ENCODE peak calls at places on chromosomes 4 and X, in six cellular contexts. One of them, this sample, is unnamed.

GRCh38 chr4:78659264-78659663 is 107.7 kb downstream of the ANXA3 start:
- DNase-seq in psoas muscle: no peak
- DNase-seq in breast epithelium: no peak
- DNase-seq in AG10803: peak; percentile 62
- DNase-seq in lower lobe of right lung: no peak
- DNase-seq in fibroblast of pulmonary artery: peak; percentile 71
- DNase-seq in this sample: no peak

GRCh38 chrX:42615161-42615563 is 162.8 kb downstream of the PPP1R2C start:
- DNase-seq in breast epithelium: no peak
- DNase-seq in fibroblast of pulmonary artery: peak; percentile 5
- DNase-seq in AG10803: no peak
- DNase-seq in psoas muscle: no peak
- DNase-seq in lower lobe of right lung: no peak
- DNase-seq in this sample: peak; percentile 14

GRCh38 chr4:73822389-73822788 is 14.1 kb upstream of the CXCL6 start:
- DNase-seq in fibroblast of pulmonary artery: no peak
- DNase-seq in psoas muscle: no peak
- DNase-seq in lower lobe of right lung: no peak
- DNase-seq in AG10803: no peak
- DNase-seq in breast epithelium: no peak
- DNase-seq in this sample: peak; percentile 56

GRCh38 chr4:151540728-151541437 is 131.9 kb downstream of the FHIP1A start:
- DNase-seq in breast epithelium: no peak
- DNase-seq in psoas muscle: no peak
- DNase-seq in AG10803: peak; percentile 52
- DNase-seq in fibroblast of pulmonary artery: peak; percentile 93
- DNase-seq in lower lobe of right lung: no peak
- DNase-seq in this sample: peak; percentile 100

GRCh38 chr4:112604590-112604989 is 32.1 kb downstream of the ZGRF1 start:
- DNase-seq in fibroblast of pulmonary artery: peak; percentile 76
- DNase-seq in lower lobe of right lung: no peak
- DNase-seq in breast epithelium: no peak
- DNase-seq in AG10803: peak; percentile 63
- DNase-seq in psoas muscle: no peak
- DNase-seq in this sample: peak; percentile 68

GRCh38 chrX:131308980-131309379 is 19.9 kb upstream of the IGSF1 start:
- DNase-seq in AG10803: no peak
- DNase-seq in psoas muscle: no peak
- DNase-seq in lower lobe of right lung: no peak
- DNase-seq in fibroblast of pulmonary artery: no peak
- DNase-seq in breast epithelium: no peak
- DNase-seq in this sample: no peak

GRCh38 chr4:89055157-89056080 is 1.6 kb downstream of the FAM13A start:
- DNase-seq in breast epithelium: no peak
- DNase-seq in AG10803: no peak
- DNase-seq in psoas muscle: no peak
- DNase-seq in lower lobe of right lung: no peak
- DNase-seq in fibroblast of pulmonary artery: no peak
- DNase-seq in this sample: peak; percentile 12

GRCh38 chr4:174154455-174154854 is 129.0 kb downstream of the FBXO8 start:
- DNase-seq in psoas muscle: no peak
- DNase-seq in AG10803: peak; percentile 42
- DNase-seq in lower lobe of right lung: no peak
- DNase-seq in fibroblast of pulmonary artery: peak; percentile 74
- DNase-seq in breast epithelium: no peak
- DNase-seq in this sample: peak; percentile 65

GRCh38 chrX:4932790-4933189 is 1219.3 kb upstream of the PRKX start:
- DNase-seq in psoas muscle: no peak
- DNase-seq in AG10803: no peak
- DNase-seq in lower lobe of right lung: no peak
- DNase-seq in breast epithelium: no peak
- DNase-seq in fibroblast of pulmonary artery: no peak
- DNase-seq in this sample: peak; percentile 34

DNA sequence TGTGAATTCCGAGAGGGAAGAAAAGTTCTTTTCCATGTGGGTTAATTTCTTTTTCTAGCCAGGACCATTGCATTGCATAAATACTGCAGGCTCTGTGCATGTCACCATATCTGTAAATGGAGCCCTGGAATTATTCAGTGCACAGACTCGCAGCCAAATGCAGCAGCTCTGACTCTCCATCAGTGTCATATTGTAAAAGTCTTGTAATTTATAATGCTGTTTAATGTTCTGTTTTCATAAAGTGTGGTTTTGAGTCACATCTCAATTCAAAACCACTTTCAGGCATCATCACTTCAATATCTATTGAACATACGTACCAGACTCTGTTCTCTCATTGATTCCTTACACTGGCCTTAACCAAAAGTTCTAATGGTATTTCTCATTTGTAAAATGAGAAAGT is 193.9 kb upstream of the RPL34 start:
- DNase-seq in lower lobe of right lung: no peak
- DNase-seq in psoas muscle: no peak
- DNase-seq in breast epithelium: no peak
- DNase-seq in AG10803: peak; percentile 24
- DNase-seq in fibroblast of pulmonary artery: no peak
- DNase-seq in this sample: no peak
- H3K4me3 ChIP-seq in lower lobe of right lung: no peak overlapping the region
- H3K4me3 ChIP-seq in psoas muscle: no peak overlapping the region
- H3K4me3 ChIP-seq in breast epithelium: no peak overlapping the region
- H3K4me3 ChIP-seq in AG10803: no peak overlapping the region
- H3K4me3 ChIP-seq in fibroblast of pulmonary artery: no peak overlapping the region
- H3K4me3 ChIP-seq in this sample: no peak overlapping the region

DNA sequence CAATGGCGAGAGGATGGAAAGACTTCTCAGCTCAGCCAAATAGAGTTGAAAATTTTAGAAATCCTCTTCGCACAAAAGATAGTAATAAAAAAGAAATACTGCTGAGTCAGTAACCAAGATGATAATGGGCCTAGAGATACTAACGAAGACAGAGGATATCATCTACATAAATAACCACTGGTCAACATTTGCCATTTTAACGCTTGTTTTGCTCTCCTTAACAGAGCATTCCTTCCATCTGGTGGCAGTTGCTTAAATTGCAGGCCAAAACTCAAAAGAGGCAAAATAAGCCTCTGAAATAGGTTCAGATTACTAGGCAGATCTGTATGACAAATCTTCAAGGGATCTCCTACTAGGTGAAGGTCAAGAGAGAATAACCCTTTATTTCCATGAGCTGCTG is 51.7 kb upstream of the MCF2 start:
- DNase-seq in fibroblast of pulmonary artery: peak; percentile 42
- DNase-seq in breast epithelium: no peak
- DNase-seq in psoas muscle: no peak
- DNase-seq in AG10803: peak; percentile 26
- DNase-seq in lower lobe of right lung: no peak
- DNase-seq in this sample: peak; percentile 21
- TF ChIP-seq CTCF in fibroblast of pulmonary artery: peak; percentile 48
- TF ChIP-seq CTCF in breast epithelium: no peak
- TF ChIP-seq CTCF in psoas muscle: peak; percentile 18
- TF ChIP-seq CTCF in AG10803: peak; percentile 60
- TF ChIP-seq CTCF in lower lobe of right lung: no peak
- TF ChIP-seq CTCF in this sample: peak; percentile 55

GRCh38 chr4:57068237-57068981 is 41.8 kb downstream of the IGFBP7 start:
- DNase-seq in AG10803: no peak
- DNase-seq in fibroblast of pulmonary artery: no peak
- DNase-seq in psoas muscle: no peak
- DNase-seq in breast epithelium: no peak
- DNase-seq in lower lobe of right lung: no peak
- DNase-seq in this sample: no peak

GRCh38 chr4:57064811-57065711 is 45.1 kb downstream of the IGFBP7 start:
- DNase-seq in breast epithelium: no peak
- DNase-seq in fibroblast of pulmonary artery: peak; percentile 91
- DNase-seq in lower lobe of right lung: no peak
- DNase-seq in AG10803: peak; percentile 78
- DNase-seq in psoas muscle: peak; percentile 74
- DNase-seq in this sample: peak; percentile 58

GRCh38 chr4:57063518-57063917 is 46.7 kb downstream of the IGFBP7 start:
- DNase-seq in breast epithelium: no peak
- DNase-seq in AG10803: no peak
- DNase-seq in psoas muscle: no peak
- DNase-seq in lower lobe of right lung: no peak
- DNase-seq in fibroblast of pulmonary artery: no peak
- DNase-seq in this sample: no peak

GRCh38 chr4:57064120-57064519 is 46.1 kb downstream of the IGFBP7 start:
- DNase-seq in lower lobe of right lung: no peak
- DNase-seq in psoas muscle: no peak
- DNase-seq in fibroblast of pulmonary artery: no peak
- DNase-seq in AG10803: no peak
- DNase-seq in breast epithelium: no peak
- DNase-seq in this sample: peak; percentile 34

DNA sequence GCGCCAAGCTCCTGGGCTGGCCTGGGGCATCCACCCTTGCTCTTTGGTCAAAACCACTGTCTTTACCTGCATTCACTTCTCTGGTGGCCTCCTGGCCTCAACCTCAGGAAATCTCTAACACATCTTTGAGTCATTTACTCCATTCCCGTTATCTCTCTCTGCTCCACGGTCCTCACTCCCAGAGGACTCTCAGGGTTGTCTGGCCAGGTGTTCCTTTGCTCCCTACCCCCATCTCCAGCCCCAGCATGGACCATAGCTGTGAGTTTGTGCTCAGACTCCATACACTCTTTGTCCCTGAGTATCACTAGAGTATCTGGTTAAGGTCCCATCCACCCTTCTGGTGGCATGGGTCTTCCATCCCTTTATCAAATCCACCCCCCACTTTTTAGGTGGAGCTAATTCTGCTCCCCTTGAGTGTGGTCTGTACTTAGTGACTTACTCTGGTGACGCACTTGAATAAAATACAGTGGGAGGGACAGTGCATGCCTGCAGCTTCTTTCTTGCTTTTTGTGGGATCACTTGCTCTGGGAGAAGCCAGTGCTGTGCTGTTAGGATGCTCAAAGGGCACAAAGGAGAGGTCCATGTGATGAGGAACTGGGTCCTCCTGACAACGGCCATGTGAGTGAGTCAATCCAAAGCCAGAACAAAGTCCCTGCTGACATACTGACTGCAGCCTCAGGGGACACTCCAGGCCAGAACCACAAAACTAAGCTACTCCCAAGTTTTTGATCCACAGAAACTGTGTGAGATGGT is 44.3 kb downstream of the IGFBP7 start:
- DNase-seq in fibroblast of pulmonary artery: no peak
- DNase-seq in breast epithelium: no peak
- DNase-seq in AG10803: no peak
- DNase-seq in lower lobe of right lung: no peak
- DNase-seq in psoas muscle: no peak
- DNase-seq in this sample: no peak
- H3K4me3 ChIP-seq in fibroblast of pulmonary artery: peak overlapping the region; percentile 19
- H3K4me3 ChIP-seq in breast epithelium: no peak overlapping the region
- H3K4me3 ChIP-seq in AG10803: no peak overlapping the region
- H3K4me3 ChIP-seq in lower lobe of right lung: no peak overlapping the region
- H3K4me3 ChIP-seq in psoas muscle: no peak overlapping the region
- H3K4me3 ChIP-seq in this sample: no peak overlapping the region

DNA sequence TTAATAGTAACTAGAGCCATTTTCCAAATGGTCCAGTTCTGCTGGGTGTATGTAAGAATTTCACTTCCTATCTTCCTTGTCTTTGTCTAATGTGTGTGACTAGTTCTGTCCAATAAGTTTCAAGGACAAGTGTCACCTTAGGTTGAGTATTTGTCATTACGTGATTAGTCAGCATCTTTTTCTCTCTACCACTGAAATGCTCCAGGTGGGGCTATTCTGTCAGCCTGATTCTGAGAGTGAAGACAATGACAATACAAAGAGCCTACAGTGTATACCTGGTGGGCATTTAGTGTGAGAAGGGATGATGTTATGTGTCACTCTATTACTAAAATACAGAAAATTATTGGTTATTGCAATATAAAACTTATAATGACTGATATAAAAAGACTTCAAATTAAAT is 876.3 kb downstream of the C4orf33 start:
- DNase-seq in AG10803: no peak
- DNase-seq in lower lobe of right lung: no peak
- DNase-seq in psoas muscle: no peak
- DNase-seq in fibroblast of pulmonary artery: no peak
- DNase-seq in breast epithelium: no peak
- DNase-seq in this sample: no peak
- TF ChIP-seq CTCF in AG10803: no peak
- TF ChIP-seq CTCF in lower lobe of right lung: no peak
- TF ChIP-seq CTCF in psoas muscle: no peak
- TF ChIP-seq CTCF in fibroblast of pulmonary artery: no peak
- TF ChIP-seq CTCF in breast epithelium: no peak
- TF ChIP-seq CTCF in this sample: no peak

GRCh38 chr4:30330894-30331652 is 389.1 kb upstream of the PCDH7 start:
- DNase-seq in breast epithelium: no peak
- DNase-seq in fibroblast of pulmonary artery: no peak
- DNase-seq in AG10803: no peak
- DNase-seq in lower lobe of right lung: no peak
- DNase-seq in psoas muscle: no peak
- DNase-seq in this sample: no peak
- H3K4me3 ChIP-seq in breast epithelium: no peak overlapping the region
- H3K4me3 ChIP-seq in fibroblast of pulmonary artery: no peak overlapping the region
- H3K4me3 ChIP-seq in AG10803: no peak overlapping the region
- H3K4me3 ChIP-seq in lower lobe of right lung: no peak overlapping the region
- H3K4me3 ChIP-seq in psoas muscle: no peak overlapping the region
- H3K4me3 ChIP-seq in this sample: no peak overlapping the region

GRCh38 chr4:70839537-70840093 is at the start of gene GRSF1:
- DNase-seq in lower lobe of right lung: peak; percentile 97
- DNase-seq in breast epithelium: peak; percentile 91
- DNase-seq in AG10803: peak; percentile 91
- DNase-seq in psoas muscle: peak; percentile 97
- DNase-seq in fibroblast of pulmonary artery: peak; percentile 95
- DNase-seq in this sample: peak; percentile 96
- TF ChIP-seq CTCF in lower lobe of right lung: no peak
- TF ChIP-seq CTCF in breast epithelium: no peak
- TF ChIP-seq CTCF in AG10803: no peak
- TF ChIP-seq CTCF in psoas muscle: peak; percentile 21
- TF ChIP-seq CTCF in fibroblast of pulmonary artery: no peak
- TF ChIP-seq CTCF in this sample: no peak

DNA sequence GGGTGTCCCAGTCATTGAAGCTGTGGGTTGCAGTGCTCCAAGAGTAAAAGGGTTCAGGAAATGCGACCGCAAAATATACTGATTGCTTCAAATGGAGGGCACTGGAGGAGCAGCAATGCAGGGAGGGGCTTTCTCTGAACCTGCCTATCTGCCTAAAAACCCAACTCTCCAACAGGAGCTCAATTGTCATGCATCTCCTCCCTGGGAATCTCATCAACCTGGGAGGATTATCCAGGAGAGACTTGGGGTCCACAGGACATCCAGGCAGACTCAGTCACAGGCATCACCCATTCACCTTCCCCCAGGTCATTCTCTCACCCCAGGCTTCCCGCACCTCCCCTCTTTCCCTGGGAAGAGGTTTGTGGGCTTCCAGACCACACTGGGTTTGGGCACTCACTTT is 38.2 kb upstream of the TLR3 start:
- DNase-seq in psoas muscle: no peak
- DNase-seq in fibroblast of pulmonary artery: no peak
- DNase-seq in lower lobe of right lung: no peak
- DNase-seq in AG10803: no peak
- DNase-seq in breast epithelium: no peak
- DNase-seq in this sample: no peak
- H3K4me3 ChIP-seq in psoas muscle: no peak overlapping the region
- H3K4me3 ChIP-seq in fibroblast of pulmonary artery: peak overlapping the region; percentile 32
- H3K4me3 ChIP-seq in lower lobe of right lung: no peak overlapping the region
- H3K4me3 ChIP-seq in AG10803: no peak overlapping the region
- H3K4me3 ChIP-seq in breast epithelium: no peak overlapping the region
- H3K4me3 ChIP-seq in this sample: no peak overlapping the region

GRCh38 chr4:110508827-110509446 is 33.0 kb downstream of the ENPEP start:
- DNase-seq in psoas muscle: no peak
- DNase-seq in AG10803: peak; percentile 46
- DNase-seq in fibroblast of pulmonary artery: peak; percentile 65
- DNase-seq in lower lobe of right lung: no peak
- DNase-seq in breast epithelium: no peak
- DNase-seq in this sample: peak; percentile 55
- TF ChIP-seq CTCF in psoas muscle: peak; percentile 34
- TF ChIP-seq CTCF in AG10803: peak; percentile 70
- TF ChIP-seq CTCF in fibroblast of pulmonary artery: peak; percentile 52
- TF ChIP-seq CTCF in lower lobe of right lung: no peak
- TF ChIP-seq CTCF in breast epithelium: no peak
- TF ChIP-seq CTCF in this sample: peak; percentile 44

GRCh38 chrX:40008841-40009461 is 88.8 kb downstream of the BCOR start:
- DNase-seq in breast epithelium: no peak
- DNase-seq in lower lobe of right lung: peak; percentile 56
- DNase-seq in fibroblast of pulmonary artery: peak; percentile 9
- DNase-seq in AG10803: no peak
- DNase-seq in psoas muscle: peak; percentile 70
- DNase-seq in this sample: no peak
- H3K4me3 ChIP-seq in breast epithelium: no peak overlapping the region
- H3K4me3 ChIP-seq in lower lobe of right lung: peak overlapping the region; percentile 30
- H3K4me3 ChIP-seq in fibroblast of pulmonary artery: no peak overlapping the region
- H3K4me3 ChIP-seq in AG10803: peak overlapping the region; percentile 22
- H3K4me3 ChIP-seq in psoas muscle: peak overlapping the region; percentile 51
- H3K4me3 ChIP-seq in this sample: no peak overlapping the region